ENCODE peak calls at places on chromosomes 1 and 21, in eight cellular contexts. C is amniotic epithelial cell, Q is T1000, D is HCEC 1CT, E is activated T-cell treated with anti-CD3 and anti-CD28 coated beads for 1 hour, M is RPMI8226, Y is progenitor cell of endocrine pancreas, P is GF-D8. N is an unnamed sample.

GRCh38 chr21:32978346-32979270 is 47.1 kb upstream of the OLIG2 start:
- DNase-seq in Y (no peak), C (no peak), Q (no peak), D (no peak), M (no peak), P (no peak), E (no peak), N (no peak)

GRCh38 chr21:32412162-32412997 is at the start of gene EVA1C:
- DNase-seq in M (peak; percentile 52), P (no peak), D (peak; percentile 29), Q (peak; percentile 59), E (peak; percentile 59), Y (peak; percentile 16), C (no peak), N (peak; percentile 27)

GRCh38 chr1:112923234-112923955 is 32.6 kb downstream of the SLC16A1 start:
- DNase-seq in M (no peak), P (no peak), Y (no peak), D (no peak), E (no peak), Q (no peak), C (no peak), N (no peak)

GRCh38 chr1:203170625-203171330 is 4.8 kb downstream of the MYBPH start:
- DNase-seq in M (no peak), Y (no peak), D (no peak), P (no peak), E (no peak), Q (no peak), C (peak; percentile 33), N (no peak)

GRCh38 chr1:114009393-114009792 is 30.1 kb downstream of the OLFML3 start:
- DNase-seq in Q (no peak), E (no peak), D (peak; percentile 81), Y (no peak), P (no peak), M (no peak), C (peak; percentile 93), N (no peak)

GRCh38 chr1:68051475-68051874 is 1.0 kb upstream of the DIRAS3 start:
- DNase-seq in P (no peak), M (no peak), E (no peak), Y (no peak), D (peak; percentile 50), Q (no peak), C (peak; percentile 76), N (no peak)

GRCh38 chr1:229563701-229564100 is 5.2 kb upstream of the ABCB10 start:
- DNase-seq in Q (no peak), D (no peak), M (no peak), P (no peak), Y (no peak), C (peak; percentile 45), E (no peak), N (no peak)

GRCh38 chr1:219961684-219962083 is 33.3 kb upstream of the SLC30A10 start:
- DNase-seq in E (no peak), Y (no peak), D (no peak), C (no peak), P (no peak), M (no peak), Q (no peak), N (no peak)

GRCh38 chr1:227893696-227894305 is 53.9 kb downstream of the WNT9A start:
- DNase-seq in M (no peak), E (no peak), Q (no peak), Y (peak; percentile 4), P (no peak), C (no peak), D (no peak), N (no peak)

GRCh38 chr1:78527706-78528105 is 36.9 kb downstream of the PTGFR start:
- DNase-seq in Q (no peak), C (no peak), P (no peak), M (no peak), Y (no peak), D (no peak), E (no peak), N (no peak)

GRCh38 chr1:150256549-150257341 is 829 bp upstream of the CA14 start:
- DNase-seq in Y (no peak), E (no peak), D (no peak), P (no peak), M (no peak), Q (no peak), C (peak; percentile 22), N (no peak)

GRCh38 chr1:217506878-217507277 is 124.0 kb downstream of the GPATCH2 start:
- DNase-seq in Y (no peak), P (no peak), D (peak; percentile 67), E (no peak), Q (no peak), M (no peak), C (peak; percentile 37), N (no peak)

GRCh38 chr1:244214009-244214967 is 163.2 kb downstream of the ZBTB18 start:
- DNase-seq in C (peak; percentile 98), Y (no peak), D (peak; percentile 95), P (no peak), M (no peak), E (no peak), Q (peak; percentile 84), N (no peak)

GRCh38 chr1:61887921-61888564 is 145.8 kb downstream of the PATJ start:
- DNase-seq in M (no peak), Q (no peak), P (no peak), Y (no peak), D (no peak), C (no peak), E (no peak), N (no peak)

GRCh38 chr1:37477198-37477931 is 3.0 kb downstream of the ZC3H12A start:
- DNase-seq in P (peak; percentile 27), M (peak; percentile 23), D (peak; percentile 20), Y (no peak), E (peak; percentile 69), C (peak; percentile 51), Q (peak; percentile 43), N (no peak)

GRCh38 chr21:31366825-31367224 is 22.8 kb upstream of the TIAM1 start:
- DNase-seq in Y (no peak), M (no peak), P (no peak), D (no peak), E (no peak), Q (peak; percentile 70), C (peak; percentile 90), N (no peak)

GRCh38 chr1:43238104-43238503 is 31.7 kb upstream of the TMEM125 start:
- DNase-seq in Y (peak; percentile 60), P (peak; percentile 8), D (peak; percentile 65), E (no peak), M (peak; percentile 54), C (peak; percentile 65), Q (no peak), N (peak; percentile 48)

GRCh38 chr1:204480515-204480914 is 14.1 kb downstream of the PIK3C2B start:
- DNase-seq in Y (no peak), C (no peak), E (no peak), D (no peak), M (no peak), Q (no peak), P (peak; percentile 40), N (no peak)

GRCh38 chr1:32725595-32725942 is 23.0 kb upstream of the SYNC start:
- DNase-seq in Y (no peak), C (no peak), P (no peak), M (no peak), E (no peak), Q (no peak), D (no peak), N (no peak)

GRCh38 chr1:12124693-12125421 is 41.9 kb upstream of the TNFRSF1B start:
- DNase-seq in E (peak; percentile 73), D (peak; percentile 42), Y (peak; percentile 68), Q (peak; percentile 68), C (peak; percentile 47), M (peak; percentile 75), P (no peak), N (no peak)